ENCODE peak calls at places on chromosomes 3 and 15, in seven cellular contexts. C is CD8-positive, alpha-beta memory T cell; X is hepatocyte; P is transverse colon; U is A549; S is lower leg skin; M is epithelial cell of esophagus. R is an unnamed sample.

GRCh38 chr15:47473857-47474256 is 243.4 kb upstream of the SEMA6D start:
- DNase-seq in C (no peak), X (no peak), P (peak; percentile 7), U (no peak), S (peak; percentile 79), M (no peak), R (no peak)

GRCh38 chr3:128745742-128746141 is 19.8 kb downstream of the RAB7A start:
- DNase-seq in C (no peak), X (no peak), P (no peak), U (peak; percentile 26), S (no peak), M (no peak), R (no peak)

GRCh38 chr3:72488736-72489030 is 359.6 kb downstream of the SHQ1 start:
- DNase-seq in C (no peak), X (no peak), P (no peak), U (no peak), S (no peak), M (no peak), R (no peak)

GRCh38 chr3:53817809-53818208 is 28.4 kb downstream of the CHDH start:
- DNase-seq in C (no peak), X (no peak), P (no peak), U (no peak), S (peak; percentile 74), M (no peak), R (no peak)

GRCh38 chr3:155516439-155516838 is 223.0 kb upstream of the STRIT1 start:
- DNase-seq in C (no peak), X (no peak), P (no peak), U (no peak), S (no peak), M (no peak), R (no peak)

GRCh38 chr3:45940004-45940780 is 3.1 kb upstream of the CXCR6 start:
- DNase-seq in C (no peak), X (no peak), P (no peak), U (no peak), S (peak; percentile 76), M (no peak), R (no peak)

GRCh38 chr15:32843211-32843907 is 125.6 kb downstream of the GREM1 start:
- DNase-seq in C (no peak), X (no peak), P (no peak), U (no peak), S (no peak), M (no peak), R (no peak)

GRCh38 chr3:127151992-127152391 is 40.9 kb upstream of the PRR23E start:
- DNase-seq in C (no peak), X (no peak), P (no peak), U (no peak), S (peak; percentile 1), M (no peak), R (no peak)

GRCh38 chr3:66395635-66396034 is 105.2 kb downstream of the LRIG1 start:
- DNase-seq in C (no peak), X (no peak), P (no peak), U (no peak), S (peak; percentile 60), M (no peak), R (no peak)

GRCh38 chr3:40780341-40780800 is 255.6 kb downstream of the ZNF621 start:
- DNase-seq in C (no peak), X (peak; percentile 14), P (peak; percentile 23), U (no peak), S (peak; percentile 92), M (peak; percentile 45), R (no peak)

GRCh38 chr3:123244128-123244527 is 42.4 kb downstream of the SEC22A start:
- DNase-seq in C (peak; percentile 12), X (peak; percentile 10), P (no peak), U (no peak), S (no peak), M (peak; percentile 30), R (no peak)

GRCh38 chr3:72818915-72819314 is 29.3 kb downstream of the SHQ1 start:
- DNase-seq in C (no peak), X (peak; percentile 26), P (no peak), U (no peak), S (no peak), M (peak; percentile 39), R (no peak)

GRCh38 chr3:29176501-29176900 is 104.4 kb upstream of the RBMS3 start:
- DNase-seq in C (no peak), X (no peak), P (no peak), U (no peak), S (no peak), M (no peak), R (no peak)

GRCh38 chr15:74826372-74826819 is at the start of gene CPLX3:
- DNase-seq in C (peak; percentile 48), X (peak; percentile 64), P (peak; percentile 50), U (no peak), S (no peak), M (peak; percentile 24), R (no peak)

GRCh38 chr15:39804026-39804425 is 21.4 kb upstream of the FSIP1 start:
- DNase-seq in C (no peak), X (peak; percentile 51), P (no peak), U (peak; percentile 10), S (no peak), M (peak; percentile 96), R (no peak)

DNA sequence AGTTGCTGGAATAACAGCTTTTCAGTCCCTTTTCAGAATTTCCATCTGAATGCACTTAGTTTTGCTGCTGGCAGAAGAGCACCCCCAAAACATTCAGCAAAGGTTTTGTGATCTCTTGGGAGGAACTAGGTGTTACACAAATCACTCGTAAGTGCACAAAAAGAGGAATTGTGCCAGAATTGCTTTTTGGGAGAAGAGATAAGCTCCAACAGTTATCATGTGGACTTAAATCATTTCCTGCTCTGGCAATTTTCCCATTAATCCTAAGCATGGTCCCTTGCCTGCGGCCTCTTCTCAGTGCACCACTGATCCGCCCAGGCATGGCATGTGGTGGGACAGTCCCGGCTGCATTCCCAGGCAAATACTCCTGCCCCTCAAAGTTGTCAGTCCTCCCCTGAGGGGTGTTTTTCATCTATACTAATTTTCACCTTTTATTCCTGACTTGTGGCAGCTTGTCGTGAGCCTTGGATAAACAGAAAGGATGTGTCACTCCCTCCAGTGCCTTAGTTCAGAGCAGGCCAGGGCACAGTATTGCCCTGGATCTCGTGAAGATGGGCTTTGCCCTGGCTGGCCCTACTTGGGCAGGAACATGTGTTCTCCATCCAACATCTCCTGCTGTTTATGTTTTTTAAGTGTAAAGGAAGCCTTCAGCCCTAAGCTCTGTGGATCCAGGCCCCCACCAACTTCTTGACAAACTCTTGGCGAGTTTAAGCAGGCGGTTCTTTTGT is 44.6 kb upstream of the VILL start:
- DNase-seq in C (no peak), X (peak; percentile 58), P (no peak), U (peak; percentile 76), S (peak; percentile 90), M (peak; percentile 99), R (no peak)
- H3K4me3 ChIP-seq in C (no peak overlapping the region), X (no peak overlapping the region), P (no peak overlapping the region), U (no peak overlapping the region), S (no peak overlapping the region), M (no peak overlapping the region), R (no peak overlapping the region)

DNA sequence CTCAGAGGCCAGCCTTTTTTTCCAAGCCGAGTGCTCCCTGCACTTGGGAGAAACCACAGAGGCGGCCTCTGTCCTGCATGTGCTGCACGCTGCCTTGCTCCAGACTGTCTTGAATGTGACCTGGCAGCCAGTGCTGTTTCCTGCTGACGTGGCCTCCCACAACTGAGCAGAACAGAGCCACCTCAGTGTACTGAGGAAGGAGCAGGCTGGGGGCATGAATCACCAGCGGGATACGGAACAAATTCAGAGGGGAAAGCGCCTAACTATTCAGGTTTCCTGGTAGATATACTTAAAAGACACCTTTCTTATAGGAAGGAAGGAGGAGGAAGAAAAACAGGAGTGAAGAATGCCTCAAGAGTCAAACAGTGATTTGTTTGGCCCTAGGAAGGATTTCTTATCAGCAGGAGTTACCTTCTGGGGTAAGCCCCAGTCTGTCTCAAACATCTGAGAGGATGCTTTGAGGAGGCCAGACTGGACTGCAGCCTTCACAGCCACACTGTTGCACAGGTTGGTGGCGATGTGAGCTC is 114.0 kb downstream of the FNDC3B start:
- DNase-seq in C (peak; percentile 10), X (peak; percentile 88), P (peak; percentile 87), U (peak; percentile 83), S (peak; percentile 97), M (peak; percentile 96), R (no peak)
- H3K4me3 ChIP-seq in C (no peak overlapping the region), X (no peak overlapping the region), P (no peak overlapping the region), U (no peak overlapping the region), S (no peak overlapping the region), M (no peak overlapping the region), R (no peak overlapping the region)

DNA sequence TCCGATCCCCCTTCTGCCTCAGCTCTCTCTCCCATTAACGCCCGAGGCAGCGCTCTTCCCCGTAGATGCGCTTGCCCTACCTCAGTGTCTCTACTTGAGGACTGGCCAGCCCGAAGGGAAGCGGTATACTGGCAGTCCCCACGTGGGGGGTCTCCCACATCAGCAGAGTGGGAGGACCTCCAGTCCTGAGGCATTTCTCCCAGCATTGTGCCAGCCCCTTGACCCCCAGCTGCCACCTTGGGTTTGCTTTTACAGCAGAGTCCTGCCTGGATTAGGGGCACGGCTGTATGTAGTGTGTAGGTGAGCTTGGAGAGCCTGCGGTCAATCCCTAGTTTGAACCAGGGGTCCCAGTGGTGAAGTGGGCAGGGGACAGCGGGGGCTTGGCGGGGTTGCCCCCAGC is 767 bp downstream of the SEMA3F start:
- DNase-seq in C (no peak), X (no peak), P (no peak), U (no peak), S (no peak), M (peak; percentile 27), R (no peak)
- H3K4me3 ChIP-seq in C (no peak overlapping the region), X (peak overlapping the region; percentile 52), P (peak overlapping the region; percentile 60), U (peak overlapping the region; percentile 74), S (peak overlapping the region; percentile 36), M (peak overlapping the region; percentile 90), R (no peak overlapping the region)

DNA sequence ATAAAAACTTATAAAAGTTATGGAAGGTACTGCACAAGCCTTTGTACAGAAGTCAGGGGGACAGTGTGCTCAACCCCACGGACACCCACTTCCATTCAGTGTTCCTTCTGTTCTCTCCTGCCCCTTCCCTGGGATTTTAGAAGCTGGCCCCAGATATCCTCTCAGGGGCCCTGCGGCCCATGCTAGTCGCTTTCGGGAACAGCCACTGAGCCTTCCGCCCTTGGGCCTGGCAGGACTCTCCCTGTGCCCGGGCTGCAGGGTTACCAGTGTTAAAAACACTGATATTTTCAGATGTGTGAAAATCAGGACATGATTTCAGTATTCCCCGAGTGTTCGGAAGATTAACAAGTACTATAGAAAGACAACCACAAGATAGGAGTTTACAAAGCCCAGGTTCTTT is 22.4 kb downstream of the FAN1 start:
- DNase-seq in C (no peak), X (no peak), P (no peak), U (no peak), S (no peak), M (no peak), R (no peak)
- H3K4me3 ChIP-seq in C (no peak overlapping the region), X (no peak overlapping the region), P (no peak overlapping the region), U (no peak overlapping the region), S (no peak overlapping the region), M (no peak overlapping the region), R (no peak overlapping the region)

DNA sequence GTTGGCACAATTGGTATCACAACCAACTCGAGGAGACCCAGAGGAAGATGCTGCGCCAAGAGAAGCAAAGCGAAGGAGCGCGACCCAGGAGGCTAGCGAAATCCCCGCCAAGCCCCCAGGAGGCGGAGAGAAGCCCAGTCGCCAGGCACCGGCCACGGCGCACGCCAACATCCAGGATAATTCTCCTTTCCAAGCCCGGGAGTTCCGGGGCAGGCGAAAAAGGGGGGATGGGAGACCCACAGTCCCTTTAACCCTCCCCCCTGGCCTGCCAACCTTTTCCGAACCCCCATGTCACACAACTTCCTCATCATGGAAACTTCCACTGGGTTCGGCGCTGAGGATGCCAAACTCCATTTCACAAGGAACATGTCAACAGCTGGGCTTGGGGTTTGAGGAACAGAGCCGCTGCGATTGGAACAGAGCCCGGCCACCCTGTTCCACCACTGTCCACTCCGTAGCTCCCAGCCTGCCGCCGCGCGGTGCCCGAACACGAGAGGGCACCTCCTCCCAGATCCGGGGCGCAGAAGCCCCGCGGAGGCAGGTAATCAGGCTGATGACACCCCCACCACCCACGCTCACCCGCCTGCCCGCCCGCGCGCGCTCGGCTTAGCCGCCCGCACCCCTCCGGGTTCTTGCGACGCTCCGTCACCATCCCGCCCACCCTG is 567 bp downstream of the THRB start:
- DNase-seq in C (no peak), X (peak; percentile 77), P (peak; percentile 66), U (peak; percentile 37), S (peak; percentile 95), M (peak; percentile 45), R (no peak)
- H3K4me3 ChIP-seq in C (no peak overlapping the region), X (peak overlapping the region; percentile 82), P (peak overlapping the region; percentile 65), U (peak overlapping the region; percentile 93), S (peak overlapping the region; percentile 79), M (peak overlapping the region; percentile 72), R (no peak overlapping the region)